ENCODE peak calls at places on chromosomes 11 and 22, in seven cellular contexts. F is heart left ventricle; C is body of pancreas; N is stimulated activated naive CD8-positive, alpha-beta T cell treated with anti-CD3 and anti-CD28 coated beads, Interleukin-15, amount 100 ng/mL, for 72 hours; A is PC-3; B is activated naive CD8-positive, alpha-beta T cell treated with anti-CD3 and anti-CD28 coated beads, Interleukin-2, amount 10 ng/mL, durations not matched to agents 7 days and 5 days; Y is HCT116. L is an unnamed sample.

GRCh38 chr11:62081378-62082291 is 42.2 kb upstream of the INCENP start:
- ATAC-seq in F (peak), C (peak), N (peak), A (peak), B (peak), Y (peak), L (peak)

GRCh38 chr11:121582296-121582695 is 129.5 kb upstream of the SORL1-AS1 start:
- ATAC-seq in F (no peak), C (no peak), N (peak), A (no peak), B (peak), Y (no peak), L (no peak)

GRCh38 chr11:33406241-33406640 is 149.1 kb downstream of the HIPK3 start:
- ATAC-seq in F (no peak), C (no peak), N (no peak), A (no peak), B (no peak), Y (no peak), L (no peak)

GRCh38 chr11:127338380-127339259 is 338.1 kb upstream of the KIRREL3 start:
- ATAC-seq in F (no peak), C (no peak), N (no peak), A (no peak), B (no peak), Y (no peak), L (no peak)

GRCh38 chr11:61863548-61864081 is 27.7 kb downstream of the FADS3 start:
- ATAC-seq in F (no peak), C (no peak), N (no peak), A (no peak), B (no peak), Y (no peak), L (no peak)

GRCh38 chr11:78290293-78291176 is 101.8 kb downstream of the USP35 start:
- ATAC-seq in F (peak), C (peak), N (peak), A (no peak), B (peak), Y (no peak), L (peak)

GRCh38 chr11:111633756-111634362 is 31.6 kb downstream of the SIK2 start:
- ATAC-seq in F (no peak), C (no peak), N (peak), A (peak), B (peak), Y (no peak), L (no peak)

GRCh38 chr11:35734669-35735068 is 72.1 kb downstream of the TRIM44 start:
- ATAC-seq in F (no peak), C (peak), N (no peak), A (no peak), B (no peak), Y (no peak), L (no peak)

GRCh38 chr22:45744442-45744841 is 72.8 kb downstream of the ATXN10 start:
- ATAC-seq in F (no peak), C (no peak), N (no peak), A (no peak), B (no peak), Y (no peak), L (no peak)

GRCh38 chr22:26276530-26277200 is 107.4 kb downstream of the SEZ6L start:
- ATAC-seq in F (no peak), C (no peak), N (no peak), A (no peak), B (no peak), Y (no peak), L (no peak)

GRCh38 chr11:110176366-110177056 is 83.3 kb downstream of the ZC3H12C start:
- ATAC-seq in F (no peak), C (no peak), N (peak), A (peak), B (no peak), Y (no peak), L (no peak)

GRCh38 chr11:77800445-77800844 is 20.1 kb downstream of the RSF1 start:
- ATAC-seq in F (peak), C (no peak), N (peak), A (no peak), B (no peak), Y (no peak), L (no peak)

GRCh38 chr11:118238947-118239346 is 13.2 kb downstream of the MPZL3 start:
- ATAC-seq in F (no peak), C (no peak), N (peak), A (no peak), B (peak), Y (no peak), L (no peak)

GRCh38 chr11:66985508-66986177 is 10.5 kb downstream of the C11orf86 start:
- ATAC-seq in F (peak), C (peak), N (no peak), A (no peak), B (no peak), Y (no peak), L (no peak)

GRCh38 chr22:31238057-31238456 is 26.0 kb downstream of the LIMK2 start:
- ATAC-seq in F (no peak), C (no peak), N (peak), A (no peak), B (peak), Y (no peak), L (no peak)

GRCh38 chr11:20367313-20367948 is 3.9 kb downstream of the HTATIP2 start:
- ATAC-seq in F (peak), C (no peak), N (peak), A (peak), B (no peak), Y (peak), L (no peak)

GRCh38 chr11:14414470-14415461 is 55.8 kb upstream of the RRAS2 start:
- ATAC-seq in F (no peak), C (no peak), N (peak), A (no peak), B (peak), Y (peak), L (peak)

GRCh38 chr22:32862936-32863661 is 61.6 kb downstream of the TIMP3 start:
- ATAC-seq in F (peak), C (no peak), N (no peak), A (no peak), B (no peak), Y (no peak), L (no peak)

GRCh38 chr11:75481602-75482309 is 44.0 kb downstream of the GDPD5 start:
- ATAC-seq in F (no peak), C (no peak), N (no peak), A (no peak), B (no peak), Y (no peak), L (no peak)

GRCh38 chr11:123760894-123761293 is 6.6 kb upstream of the OR6X1 start:
- ATAC-seq in F (no peak), C (no peak), N (no peak), A (no peak), B (no peak), Y (no peak), L (no peak)

L was measured in stimulated activated memory B cell treated with anti-CD40 and anti-IgM and Interleukin-4, amounts not matched to agents 10 μg/mL and 1 μg/mL and 100 μg/mL, for 72 hours.